ENCODE peak calls at places on chromosomes 1 and 21, in six cellular contexts. J, O, C, F, Y and A are unnamed samples.

GRCh38 chr1:62870148-62870547 is 86.2 kb downstream of the ATG4C start:
- DNase-seq in J (no peak), O (no peak), C (no peak), F (no peak), Y (no peak), A (no peak)

GRCh38 chr1:11187458-11187857 is 1.7 kb upstream of the ANGPTL7 start:
- DNase-seq in J (no peak), O (no peak), C (no peak), F (no peak), Y (no peak), A (no peak)

GRCh38 chr1:25800538-25801377 is 765 bp downstream of the SELENON start:
- DNase-seq in J (no peak), O (no peak), C (no peak), F (no peak), Y (no peak), A (no peak)

GRCh38 chr1:246788895-246789338 is 64.7 kb downstream of the SCCPDH start:
- DNase-seq in J (peak; percentile 81), O (no peak), C (no peak), F (no peak), Y (no peak), A (no peak)

GRCh38 chr1:19115082-19115808 is 94.8 kb downstream of the UBR4 start:
- DNase-seq in J (no peak), O (no peak), C (no peak), F (no peak), Y (no peak), A (no peak)

GRCh38 chr1:232454487-232454886 is 175.4 kb downstream of the SIPA1L2 start:
- DNase-seq in J (no peak), O (no peak), C (no peak), F (no peak), Y (no peak), A (no peak)

GRCh38 chr1:35431173-35431599 is 126.0 kb downstream of the KIAA0319L start:
- DNase-seq in J (no peak), O (no peak), C (no peak), F (no peak), Y (no peak), A (no peak)

GRCh38 chr1:16420719-16421118 is 16.5 kb downstream of the SPATA21 start:
- DNase-seq in J (peak; percentile 26), O (peak; percentile 66), C (no peak), F (peak; percentile 47), Y (no peak), A (no peak)

GRCh38 chr1:210364479-210364878 is 35.8 kb downstream of the HHAT start:
- DNase-seq in J (no peak), O (no peak), C (no peak), F (no peak), Y (no peak), A (no peak)

GRCh38 chr21:42836402-42836666 is 43.0 kb downstream of the WDR4 start:
- DNase-seq in J (no peak), O (no peak), C (no peak), F (no peak), Y (no peak), A (no peak)

GRCh38 chr1:62593825-62594394 is 3.4 kb upstream of the ANGPTL3 start:
- DNase-seq in J (no peak), O (no peak), C (no peak), F (no peak), Y (no peak), A (no peak)

GRCh38 chr1:219293440-219293839 is 119.8 kb downstream of the LYPLAL1 start:
- DNase-seq in J (no peak), O (no peak), C (no peak), F (no peak), Y (no peak), A (no peak)

GRCh38 chr21:21210552-21210951 is 212.3 kb downstream of the NCAM2 start:
- DNase-seq in J (no peak), O (no peak), C (no peak), F (no peak), Y (peak; percentile 12), A (no peak)

GRCh38 chr1:59150537-59151386 is 146.1 kb upstream of the FGGY start:
- DNase-seq in J (peak; percentile 61), O (no peak), C (peak; percentile 80), F (no peak), Y (peak; percentile 99), A (no peak)

GRCh38 chr1:236893626-236894545 is 98.8 kb downstream of the MTR start:
- DNase-seq in J (no peak), O (no peak), C (no peak), F (no peak), Y (no peak), A (no peak)